ENCODE peak calls at places on chromosome 12, in ten cellular contexts. D, K, S, M, C, F, T, B, J and I are unnamed samples.

GRCh38 chr12:3044141-3044630 is 33.0 kb upstream of the TSPAN9 start:
- DNase-seq in K (no peak), S (no peak), D (no peak), B (no peak), J (no peak), T (no peak), C (no peak), F (no peak), M (no peak), I (no peak)

GRCh38 chr12:124261885-124262284 is 33.0 kb upstream of the RFLNA start:
- DNase-seq in M (no peak), T (no peak), J (no peak), B (no peak), C (no peak), D (no peak), F (no peak), K (no peak), S (no peak), I (no peak)

GRCh38 chr12:92927055-92927435 is 2.0 kb downstream of the EEA1 start:
- DNase-seq in B (peak), D (peak), S (no peak), J (peak), C (peak), F (no peak), M (peak), K (peak), T (no peak), I (no peak)

GRCh38 chr12:47073951-47074350 is 5.5 kb upstream of the PCED1B start:
- DNase-seq in T (no peak), M (no peak), J (no peak), C (no peak), B (no peak), F (no peak), D (no peak), K (no peak), S (no peak), I (no peak)

GRCh38 chr12:76664731-76665130 is 99.2 kb upstream of the ZDHHC17 start:
- DNase-seq in D (no peak), C (no peak), M (no peak), J (no peak), B (no peak), S (no peak), T (no peak), F (no peak), K (no peak), I (no peak)

GRCh38 chr12:45130881-45131281 is 80.0 kb upstream of the DBX2 start:
- DNase-seq in K (peak), T (no peak), J (no peak), D (no peak), B (peak), C (peak), M (peak), S (peak), F (no peak), I (peak)

GRCh38 chr12:42705863-42706262 is 116.3 kb upstream of the PRICKLE1 start:
- DNase-seq in M (no peak), B (no peak), C (peak), K (no peak), S (peak), T (peak), F (peak), D (no peak), J (no peak), I (peak)

GRCh38 chr12:45216297-45216982 is 545 bp downstream of the ANO6 start:
- DNase-seq in C (peak), J (peak), F (peak), B (no peak), D (no peak), S (no peak), K (peak), M (peak), T (peak), I (peak)

GRCh38 chr12:89073027-89073398 is 279.3 kb downstream of the DUSP6 start:
- DNase-seq in C (peak), F (no peak), M (no peak), T (no peak), S (peak), J (no peak), D (no peak), K (no peak), B (no peak), I (no peak)

GRCh38 chr12:4567073-4567881 is 5.3 kb downstream of the DYRK4 start:
- DNase-seq in S (no peak), M (no peak), C (no peak), T (no peak), J (no peak), D (no peak), F (no peak), B (no peak), K (no peak), I (no peak)

GRCh38 chr12:105257321-105257728 is 21.4 kb upstream of the APPL2 start:
- DNase-seq in F (no peak), B (no peak), M (no peak), S (peak), K (no peak), T (no peak), C (peak), D (no peak), J (no peak), I (no peak)

GRCh38 chr12:82931349-82932116 is 244.8 kb downstream of the TMTC2 start:
- DNase-seq in F (no peak), K (no peak), C (no peak), B (no peak), J (no peak), D (no peak), M (no peak), T (no peak), S (no peak), I (no peak)